ENCODE peak calls at places on chromosomes 6 and 20, in five cellular contexts. A is HT-29, V is NCI-H2171 treated with DMSO at 0.1 percent for 48 hours, Q is HCEC 1CT, G is ACHN. U is an unnamed sample.
A peak's percentile ranks its signal among the peaks of the same experiment; 100 is the strongest.

GRCh38 chr20:20712474-20713243 is at the start of gene RALGAPA2:
- DNase-seq in V (peak; percentile 100), A (peak; percentile 97), G (peak; percentile 95), Q (peak; percentile 96), U (peak; percentile 99)

GRCh38 chr6:90302320-90302719 is 5.7 kb upstream of the BACH2 start:
- DNase-seq in V (no peak), A (no peak), Q (no peak), G (no peak), U (no peak)

GRCh38 chr6:5036309-5036708 is 32.5 kb upstream of the RPP40 start:
- DNase-seq in V (peak; percentile 78), A (peak; percentile 28), Q (peak; percentile 2), G (no peak), U (peak; percentile 51)

GRCh38 chr6:98586163-98586562 is 248.2 kb upstream of the POU3F2 start:
- DNase-seq in V (no peak), Q (no peak), G (no peak), A (no peak), U (no peak)

GRCh38 chr20:41304002-41304401 is 13.5 kb downstream of the ZHX3 start:
- DNase-seq in V (no peak), A (no peak), Q (no peak), G (no peak), U (no peak)

GRCh38 chr20:62730481-62730880 is 21.8 kb downstream of the NTSR1 start:
- DNase-seq in Q (no peak), G (no peak), V (no peak), A (no peak), U (no peak)

GRCh38 chr20:33092361-33092760 is 12.9 kb downstream of the BPIFB4 start:
- DNase-seq in V (no peak), Q (no peak), G (no peak), A (no peak), U (no peak)

GRCh38 chr6:73739097-73739496 is 43.1 kb downstream of the CD109 start:
- DNase-seq in A (peak; percentile 77), V (peak; percentile 49), G (peak; percentile 60), Q (peak; percentile 64), U (peak; percentile 91)

GRCh38 chr20:5090191-5090590 is 29.6 kb downstream of the PCNA start:
- DNase-seq in A (no peak), G (no peak), Q (no peak), V (no peak), U (peak; percentile 10)

GRCh38 chr6:414447-414846 is 22.9 kb downstream of the IRF4 start:
- DNase-seq in G (no peak), A (no peak), V (no peak), Q (no peak), U (no peak)

GRCh38 chr6:17397764-17398194 is 4.4 kb downstream of the CAP2 start:
- DNase-seq in G (no peak), Q (no peak), A (no peak), V (no peak), U (peak; percentile 94)

GRCh38 chr6:11251553-11252358 is 19.3 kb upstream of the NEDD9 start:
- DNase-seq in V (no peak), A (peak; percentile 73), G (no peak), Q (peak; percentile 68), U (peak; percentile 87)

U was measured in fibroblast of pulmonary artery.